ENCODE peak calls at places on chromosomes 3 and 15, in six cellular contexts. D is BE2C, E is skeletal muscle cell, C is esophagus muscularis mucosa, W is body of pancreas, O is fibroblast of lung. Y is an unnamed sample.

GRCh38 chr3:56839784-56840724 is 38.3 kb upstream of the ARHGEF3 start:
- DNase-seq in D (peak), E (no peak), C (no peak), W (no peak), O (peak), Y (no peak)

GRCh38 chr3:190696777-190697501 is 165.6 kb downstream of the GMNC start:
- DNase-seq in D (no peak), E (no peak), C (no peak), W (no peak), O (peak), Y (no peak)

GRCh38 chr15:74402873-74403589 is 30.7 kb downstream of the SEMA7A start:
- DNase-seq in D (no peak), E (no peak), C (no peak), W (no peak), O (no peak), Y (peak)

GRCh38 chr3:10479311-10479710 is 26.1 kb downstream of the ATP2B2 start:
- DNase-seq in D (no peak), E (no peak), C (no peak), W (no peak), O (no peak), Y (no peak)

GRCh38 chr3:16060358-16060852 is 114.1 kb upstream of the GALNT15 start:
- DNase-seq in D (no peak), E (peak), C (peak), W (peak), O (peak), Y (no peak)

GRCh38 chr15:82625136-82625535 is 22.0 kb downstream of the CPEB1 start:
- DNase-seq in D (no peak), E (no peak), C (no peak), W (no peak), O (no peak), Y (no peak)

GRCh38 chr3:10108091-10108490 is at the start of gene FANCD2OS:
- DNase-seq in D (no peak), E (no peak), C (no peak), W (no peak), O (no peak), Y (no peak)

GRCh38 chr15:50390549-50391264 is 33.5 kb upstream of the USP8 start:
- DNase-seq in D (no peak), E (no peak), C (no peak), W (no peak), O (no peak), Y (no peak)

GRCh38 chr3:179079537-179079936 is 7.9 kb upstream of the ZMAT3 start:
- DNase-seq in D (no peak), E (no peak), C (no peak), W (no peak), O (no peak), Y (no peak)

GRCh38 chr15:60128000-60128376 is 123.9 kb downstream of the FOXB1 start:
- DNase-seq in D (no peak), E (no peak), C (peak), W (no peak), O (peak), Y (no peak)

GRCh38 chr15:72306211-72306785 is 13.7 kb downstream of the CELF6 start:
- DNase-seq in D (no peak), E (no peak), C (no peak), W (no peak), O (peak), Y (no peak)

GRCh38 chr15:66848666-66849392 is 146.8 kb downstream of the SMAD6 start:
- DNase-seq in D (no peak), E (no peak), C (peak), W (no peak), O (no peak), Y (peak)

GRCh38 chr3:159783780-159784747 is 204.6 kb upstream of the IL12A start:
- DNase-seq in D (no peak), E (no peak), C (no peak), W (no peak), O (no peak), Y (no peak)

GRCh38 chr3:193971268-193971751 is 164.6 kb upstream of the HES1 start:
- DNase-seq in D (no peak), E (no peak), C (no peak), W (no peak), O (peak), Y (peak)

GRCh38 chr15:39459538-39459937 is 121.3 kb upstream of the THBS1 start:
- DNase-seq in D (no peak), E (no peak), C (peak), W (no peak), O (peak), Y (no peak)

GRCh38 chr3:33277193-33277882 is at the start of gene FBXL2:
- DNase-seq in D (peak), E (peak), C (no peak), W (peak), O (peak), Y (peak)

GRCh38 chr3:97131476-97131875 is 317.1 kb downstream of the EPHA6 start:
- DNase-seq in D (peak), E (no peak), C (no peak), W (no peak), O (no peak), Y (no peak)

GRCh38 chr3:108215876-108216275 is 6.3 kb downstream of the IFT57 start:
- DNase-seq in D (no peak), E (no peak), C (no peak), W (no peak), O (peak), Y (no peak)

GRCh38 chr3:23747841-23748240 is 57.9 kb upstream of the UBE2E1 start:
- DNase-seq in D (no peak), E (no peak), C (no peak), W (no peak), O (no peak), Y (no peak)

GRCh38 chr3:24704496-24704895 is 209.8 kb upstream of the THRB start:
- DNase-seq in D (no peak), E (no peak), C (no peak), W (no peak), O (peak), Y (no peak)

GRCh38 chr3:123447749-123448502 is 964 bp downstream of the ADCY5 start:
- DNase-seq in D (no peak), E (no peak), C (no peak), W (peak), O (no peak), Y (no peak)

GRCh38 chr3:134850761-134851160 is 55.7 kb downstream of the EPHB1 start:
- DNase-seq in D (no peak), E (no peak), C (no peak), W (no peak), O (no peak), Y (no peak)

GRCh38 chr3:151410891-151411559 is 26.5 kb upstream of the P2RY12 start:
- DNase-seq in D (no peak), E (no peak), C (no peak), W (no peak), O (peak), Y (no peak)

GRCh38 chr3:182078314-182078713 is 366.6 kb downstream of the SOX2 start:
- DNase-seq in D (no peak), E (no peak), C (no peak), W (no peak), O (no peak), Y (no peak)

GRCh38 chr3:191774485-191774884 is 313.5 kb downstream of the PYDC2 start:
- DNase-seq in D (no peak), E (peak), C (no peak), W (no peak), O (no peak), Y (no peak)

GRCh38 chr15:57327985-57328471 is 48.3 kb upstream of the CGNL1 start:
- DNase-seq in D (no peak), E (peak), C (no peak), W (no peak), O (peak), Y (no peak)

GRCh38 chr15:89802231-89802928 is 12.3 kb downstream of the ANPEP start:
- DNase-seq in D (no peak), E (no peak), C (no peak), W (no peak), O (no peak), Y (no peak)

GRCh38 chr3:109430911-109431563 is 93.7 kb upstream of the DPPA4 start:
- DNase-seq in D (no peak), E (no peak), C (no peak), W (no peak), O (no peak), Y (no peak)

DNA sequence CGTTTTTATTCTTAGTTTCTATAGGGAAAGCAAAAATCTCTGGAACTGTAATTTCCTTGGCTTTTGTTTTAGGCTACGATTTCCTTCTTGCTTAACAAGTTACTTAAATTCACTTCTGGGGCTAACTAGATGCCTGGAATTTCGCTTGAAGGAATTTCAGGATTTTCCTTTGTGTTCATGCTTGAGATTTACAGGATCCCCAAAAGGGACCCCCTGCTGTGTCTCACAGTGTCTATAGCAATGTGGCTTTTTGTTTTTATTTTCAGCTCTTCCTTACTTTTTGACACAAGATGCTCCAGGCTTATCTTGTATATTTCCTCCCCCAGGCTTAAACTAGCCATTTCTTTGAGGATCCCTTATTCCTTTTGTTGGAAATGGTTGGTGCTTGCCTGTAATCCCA is 95.5 kb upstream of the DPPA4 start:
- DNase-seq in D (no peak), E (no peak), C (no peak), W (no peak), O (no peak), Y (no peak)
- H3K4me3 ChIP-seq in D (no peak), E (no peak), C (no peak), W (no peak), O (no peak), Y (no peak)

GRCh38 chr3:27976933-27977332 is 254.8 kb upstream of the EOMES start:
- DNase-seq in D (no peak), E (peak), C (no peak), W (no peak), O (peak), Y (no peak)

DNA sequence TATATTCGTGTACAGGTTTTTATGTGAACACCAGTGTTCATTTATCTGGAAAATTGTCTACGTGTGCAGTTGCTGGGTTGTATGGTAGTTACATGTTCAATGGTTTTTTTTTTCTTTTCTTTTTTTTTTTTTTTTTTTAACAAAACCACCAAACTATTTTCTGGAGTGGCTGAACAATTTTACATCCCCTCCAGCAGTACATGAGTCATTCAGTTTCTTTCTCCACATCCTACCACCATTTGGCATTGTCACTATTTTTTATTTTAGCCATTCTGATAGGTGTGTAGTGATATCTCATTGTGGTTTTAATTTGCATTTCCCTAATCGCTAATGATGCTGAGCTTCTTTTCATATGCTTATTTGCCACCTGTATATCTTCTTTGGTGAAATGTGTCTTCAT is 256.3 kb upstream of the EOMES start:
- DNase-seq in D (no peak), E (no peak), C (no peak), W (no peak), O (no peak), Y (no peak)
- H3K4me3 ChIP-seq in D (no peak), E (no peak), C (no peak), W (no peak), O (no peak), Y (no peak)

GRCh38 chr3:12810013-12810780 is 13.7 kb downstream of the CAND2 start:
- DNase-seq in D (peak), E (peak), C (peak), W (peak), O (peak), Y (peak)

GRCh38 chr3:12809001-12809400 is 12.5 kb downstream of the CAND2 start:
- DNase-seq in D (no peak), E (no peak), C (no peak), W (no peak), O (no peak), Y (no peak)

GRCh38 chr3:12807960-12808359 is 11.5 kb downstream of the CAND2 start:
- DNase-seq in D (no peak), E (no peak), C (no peak), W (no peak), O (no peak), Y (no peak)

GRCh38 chr3:12808587-12808986 is 12.1 kb downstream of the CAND2 start:
- DNase-seq in D (no peak), E (no peak), C (no peak), W (no peak), O (no peak), Y (no peak)

DNA sequence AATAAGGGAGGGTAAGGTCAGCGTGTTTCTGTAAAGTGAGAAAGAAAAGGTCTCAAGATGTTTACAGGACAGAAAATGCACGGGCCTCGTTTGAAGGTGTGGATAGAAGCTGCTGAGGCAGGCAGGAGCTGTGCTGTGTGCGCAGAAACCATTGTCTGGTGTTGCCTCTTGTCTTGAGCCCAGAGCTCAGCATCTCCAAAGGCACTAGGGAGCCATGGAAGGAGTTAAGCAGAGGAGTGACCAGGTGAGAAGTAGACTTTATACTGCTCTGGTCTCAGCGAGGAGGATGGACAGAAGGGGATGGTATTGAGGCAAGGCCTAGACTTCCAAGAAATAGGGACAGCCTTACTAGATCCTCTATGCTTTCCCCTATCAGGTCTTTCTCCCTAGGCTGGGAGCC is 13.0 kb downstream of the CAND2 start:
- DNase-seq in D (no peak), E (no peak), C (no peak), W (no peak), O (no peak), Y (no peak)
- H3K4me3 ChIP-seq in D (no peak), E (peak), C (peak), W (no peak), O (peak), Y (no peak)

DNA sequence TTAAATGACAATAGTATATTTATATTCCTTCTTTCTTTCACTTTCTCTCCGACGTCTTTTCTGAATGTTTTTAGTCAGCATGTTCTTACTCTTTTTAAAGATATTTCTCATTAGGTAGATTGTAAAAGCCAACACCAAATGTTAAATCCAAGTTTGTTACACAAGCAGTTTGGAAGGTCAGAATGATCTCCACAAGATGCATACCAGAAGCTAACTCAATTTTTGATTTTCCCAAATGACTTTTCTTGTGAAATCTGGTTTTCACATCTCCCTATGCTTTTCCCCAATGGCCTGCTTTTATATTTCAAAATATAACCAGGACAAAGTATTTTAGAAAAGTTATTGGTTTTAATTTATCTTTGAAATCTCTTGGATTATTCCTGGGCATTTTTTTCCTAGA is 49.7 kb upstream of the TPRG1 start:
- DNase-seq in D (no peak), E (no peak), C (no peak), W (no peak), O (no peak), Y (no peak)
- H3K4me3 ChIP-seq in D (no peak), E (no peak), C (no peak), W (no peak), O (peak), Y (no peak)

GRCh38 chr3:69763458-69763857 is 24.2 kb downstream of the MITF start:
- DNase-seq in D (no peak), E (no peak), C (no peak), W (no peak), O (no peak), Y (no peak)
- H3K4me3 ChIP-seq in D (no peak), E (no peak), C (peak), W (no peak), O (no peak), Y (no peak)

GRCh38 chr3:166283856-166284255 is 446.6 kb upstream of the BCHE start:
- DNase-seq in D (no peak), E (peak), C (no peak), W (no peak), O (peak), Y (no peak)
- H3K4me3 ChIP-seq in D (no peak), E (no peak), C (peak), W (no peak), O (no peak), Y (no peak)

DNA sequence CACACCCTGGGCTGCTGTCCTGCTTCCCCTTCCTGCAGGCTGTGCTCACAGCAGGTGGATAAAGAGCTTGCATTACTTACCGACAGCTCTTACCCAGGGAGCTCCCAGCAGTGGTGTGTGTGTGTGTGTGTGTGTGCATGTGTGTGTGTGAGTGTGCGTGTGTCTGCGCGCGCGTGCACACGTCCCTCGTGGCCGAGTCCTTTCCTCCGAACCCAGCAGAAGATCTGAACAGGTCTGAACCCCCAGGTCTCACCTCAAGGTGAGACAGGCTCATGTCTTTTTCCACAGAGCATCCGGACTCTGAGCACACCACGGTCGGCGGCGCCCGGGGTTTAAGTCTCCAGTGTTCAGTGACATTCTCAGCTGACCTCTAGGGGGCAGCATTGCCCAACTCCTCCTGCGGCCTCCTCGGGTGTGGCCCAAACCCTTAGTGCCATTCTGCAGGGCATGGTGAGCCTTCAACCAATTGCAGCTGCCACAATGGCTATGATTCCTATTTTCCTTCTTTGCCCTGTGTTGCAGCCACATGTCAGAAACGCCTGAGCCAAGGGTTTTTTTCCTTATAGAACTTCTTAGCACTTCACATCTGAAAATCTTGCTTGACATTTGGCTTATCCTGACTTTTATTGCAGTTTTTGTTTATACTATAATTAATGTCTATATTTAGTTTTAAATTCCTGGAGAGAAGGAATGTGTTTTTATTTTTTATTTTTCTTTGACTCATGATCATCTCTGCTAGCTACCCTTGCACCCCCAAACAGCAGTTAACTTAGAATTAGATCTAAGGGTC is 64.1 kb upstream of the KLHL25 start:
- DNase-seq in D (peak), E (no peak), C (no peak), W (peak), O (peak), Y (peak)
- H3K4me3 ChIP-seq in D (peak), E (peak), C (no peak), W (no peak), O (no peak), Y (no peak)

DNA sequence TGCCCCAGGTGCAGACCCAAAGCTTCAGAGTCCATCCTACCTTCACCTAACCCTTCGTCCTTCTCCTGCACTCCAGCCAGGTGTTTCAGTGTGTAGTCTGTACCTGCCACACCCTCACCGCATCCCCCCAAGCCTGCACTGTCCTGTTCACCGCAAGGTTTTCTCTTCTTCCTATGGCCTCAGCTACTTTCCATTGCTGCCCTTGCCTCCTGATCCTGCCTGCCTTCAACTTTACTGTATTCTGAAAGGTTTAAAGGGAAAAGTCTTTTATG is 9.3 kb downstream of the GPR160 start:
- DNase-seq in D (no peak), E (no peak), C (no peak), W (no peak), O (no peak), Y (peak)
- H3K4me3 ChIP-seq in D (no peak), E (no peak), C (no peak), W (no peak), O (no peak), Y (no peak)

Y was measured in colonic mucosa.